ENCODE peak calls at places on chromosomes 11 and 22, in nine cellular contexts. Z is endothelial cell; R is lower lobe of right lung; T is activated CD8-positive, alpha-beta T cell treated with anti-CD3 and anti-CD28 coated beads for 36 hours; S is foreskin fibroblast; P is EL; G is neural crest cell; B is GM12878; A is stimulated activated CD4-positive, alpha-beta T cell treated with anti-CD3 and anti-CD28 coated beads, TNF-alpha, amount 100 ng/mL, for 1 hour. Y is an unnamed sample.

GRCh38 chr22:46604306-46604690 is 15.9 kb upstream of the GRAMD4 start:
- DNase-seq in A (no peak), B (peak), T (peak), S (peak), P (peak), R (peak), Z (no peak), G (no peak), Y (peak)

GRCh38 chr22:35314161-35314942 is 14.7 kb downstream of the TOM1 start:
- DNase-seq in P (no peak), R (no peak), G (no peak), T (no peak), B (no peak), A (no peak), S (no peak), Z (no peak), Y (no peak)

GRCh38 chr11:75035911-75036536 is 47.3 kb downstream of the NEU3 start:
- DNase-seq in S (peak), G (no peak), B (no peak), P (peak), T (no peak), A (no peak), R (no peak), Z (no peak), Y (no peak)

GRCh38 chr11:11582261-11582701 is 39.5 kb downstream of the GALNT18 start:
- DNase-seq in R (no peak), G (peak), T (no peak), P (no peak), A (no peak), S (no peak), B (no peak), Z (no peak), Y (no peak)

GRCh38 chr22:29314537-29315285 is 786 bp downstream of the RASL10A start:
- DNase-seq in T (no peak), A (no peak), G (no peak), S (no peak), Z (no peak), B (no peak), P (no peak), R (peak), Y (no peak)

GRCh38 chr11:128061321-128061871 is 526.0 kb downstream of the ETS1 start:
- DNase-seq in T (no peak), P (peak), B (no peak), S (peak), A (no peak), Z (no peak), R (no peak), G (no peak), Y (no peak)

GRCh38 chr22:31217890-31218287 is 5.8 kb downstream of the LIMK2 start:
- DNase-seq in T (no peak), R (no peak), P (no peak), B (no peak), A (no peak), S (no peak), Z (no peak), G (no peak), Y (peak)

GRCh38 chr11:17273668-17274321 is 2.7 kb upstream of the NUCB2 start:
- DNase-seq in S (no peak), R (no peak), T (peak), A (no peak), B (no peak), P (no peak), Z (no peak), G (no peak), Y (no peak)